ENCODE peak calls at places on chromosomes 12 and 14, in seven cellular contexts. J is HCT116, N is HepG2, E is breast epithelium, M is GM23338, Z is PC-3, F is RWPE2. V is an unnamed sample.

GRCh38 chr12:1918875-1919236 is 404 bp upstream of the CACNA2D4 start:
- DNase-seq in N (no peak), E (no peak), M (no peak), F (no peak), J (no peak), Z (no peak), V (no peak)

GRCh38 chr14:101215936-101216335 is 312.4 kb upstream of the RTL1 start:
- DNase-seq in E (peak; percentile 20), N (no peak), Z (no peak), F (no peak), M (no peak), J (no peak), V (no peak)

GRCh38 chr14:71497645-71498086 is 434.6 kb upstream of the RGS6 start:
- DNase-seq in M (no peak), J (no peak), E (no peak), Z (peak; percentile 56), F (no peak), N (no peak), V (peak; percentile 65)

GRCh38 chr14:106417224-106418049 is 891.1 kb downstream of the TMEM121 start:
- DNase-seq in F (peak; percentile 61), E (no peak), M (peak; percentile 74), N (peak; percentile 41), Z (no peak), J (peak; percentile 3), V (no peak)

GRCh38 chr12:6326316-6326959 is 15.4 kb downstream of the TNFRSF1A start:
- DNase-seq in J (no peak), E (no peak), F (no peak), Z (no peak), N (peak; percentile 65), M (peak; percentile 86), V (no peak)

GRCh38 chr12:110639336-110640178 is 25.6 kb downstream of the TCTN1 start:
- DNase-seq in E (no peak), N (no peak), F (no peak), Z (peak; percentile 56), J (no peak), M (no peak), V (peak; percentile 44)

GRCh38 chr12:50201987-50202521 is 34.9 kb upstream of the CERS5 start:
- DNase-seq in M (peak; percentile 74), N (no peak), Z (peak; percentile 97), J (peak; percentile 81), E (no peak), F (peak; percentile 90), V (peak; percentile 91)

GRCh38 chr12:13074396-13075113 is 28.9 kb downstream of the GSG1 start:
- DNase-seq in E (no peak), N (no peak), F (no peak), Z (no peak), M (no peak), J (no peak), V (no peak)

GRCh38 chr12:29640589-29641345 is 143.0 kb downstream of the TMTC1 start:
- DNase-seq in J (peak; percentile 18), M (peak; percentile 19), F (no peak), Z (peak; percentile 74), N (peak; percentile 63), E (no peak), V (no peak)

GRCh38 chr14:53879747-53880146 is 76.9 kb downstream of the BMP4 start:
- DNase-seq in F (no peak), E (no peak), M (no peak), J (no peak), Z (no peak), N (no peak), V (no peak)

GRCh38 chr14:71449316-71450055 is 482.7 kb upstream of the RGS6 start:
- DNase-seq in E (no peak), J (no peak), F (no peak), Z (peak; percentile 79), N (no peak), M (no peak), V (peak; percentile 39)

GRCh38 chr12:46363582-46364299 is 8.8 kb downstream of the SLC38A2 start:
- DNase-seq in E (no peak), J (no peak), M (no peak), F (no peak), Z (no peak), N (no peak), V (no peak)

DNA sequence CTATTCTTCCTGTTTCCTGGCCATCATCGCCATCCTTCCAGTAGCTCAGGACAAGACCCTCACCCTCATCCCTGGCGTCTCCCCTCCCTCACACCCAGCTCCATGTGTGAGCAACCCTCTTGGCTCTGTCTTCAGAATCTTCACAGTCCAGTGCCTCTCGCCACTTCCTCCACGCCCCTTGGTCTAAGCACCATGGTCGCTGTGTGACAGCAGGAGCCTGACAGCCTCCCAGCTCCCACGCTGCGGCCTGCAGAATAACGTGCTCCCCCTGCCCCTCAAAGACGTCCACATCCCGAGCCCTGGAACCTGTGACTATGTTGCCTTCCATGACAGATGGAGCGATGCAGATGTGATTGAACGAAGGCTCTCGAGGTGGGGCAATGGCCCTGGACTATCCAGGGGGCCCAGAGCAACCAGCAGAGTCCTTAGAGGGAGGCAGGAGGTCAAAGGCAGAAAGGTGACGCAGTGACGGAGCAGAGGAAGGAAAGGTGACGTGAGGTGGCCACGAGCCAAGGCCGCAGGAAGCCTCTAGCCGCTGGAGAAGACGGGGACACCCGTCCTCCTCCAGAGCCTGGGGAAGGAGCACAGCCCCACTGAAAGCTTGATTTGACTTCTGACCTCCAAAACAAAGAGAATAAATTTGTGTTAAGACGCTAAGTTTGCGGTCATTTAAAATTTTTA is 139.8 kb downstream of the CALM1 start:
- DNase-seq in E (no peak), Z (no peak), N (no peak), J (no peak), M (no peak), F (no peak), V (no peak)
- H3K27ac ChIP-seq in E (no peak overlapping the region), Z (no peak overlapping the region), N (no peak overlapping the region), J (no peak overlapping the region), M (no peak overlapping the region), F (no peak overlapping the region), V (no peak overlapping the region)

GRCh38 chr12:54246011-54246641 is 33.8 kb downstream of the CBX5 start:
- DNase-seq in M (no peak), Z (no peak), F (no peak), J (no peak), N (no peak), E (no peak), V (no peak)

GRCh38 chr12:54257332-54257731 is 22.6 kb downstream of the CBX5 start:
- DNase-seq in M (no peak), N (no peak), F (no peak), Z (no peak), J (no peak), E (no peak), V (no peak)

GRCh38 chr12:54249489-54249888 is 30.4 kb downstream of the CBX5 start:
- DNase-seq in E (no peak), J (no peak), M (no peak), N (no peak), F (no peak), Z (no peak), V (no peak)

GRCh38 chr12:54253240-54253639 is 26.7 kb downstream of the CBX5 start:
- DNase-seq in Z (no peak), M (no peak), J (no peak), E (no peak), F (no peak), N (no peak), V (no peak)

GRCh38 chr12:54251667-54252284 is 28.1 kb downstream of the CBX5 start:
- DNase-seq in N (peak; percentile 38), E (no peak), Z (peak; percentile 65), M (peak; percentile 79), J (peak; percentile 37), F (no peak), V (no peak)
- TF ChIP-seq CTCF in N (peak; percentile 59), E (no peak), Z (peak; percentile 71), M (peak; percentile 71), J (peak; percentile 64), F (peak; percentile 83), V (peak; percentile 86)

GRCh38 chr12:25990495-25990894 is 32.0 kb downstream of the RASSF8 start:
- DNase-seq in J (no peak), M (no peak), N (no peak), Z (no peak), F (no peak), E (no peak), V (no peak)
- H3K27ac ChIP-seq in J (no peak overlapping the region), M (no peak overlapping the region), N (no peak overlapping the region), Z (no peak overlapping the region), F (no peak overlapping the region), E (no peak overlapping the region), V (no peak overlapping the region)

GRCh38 chr12:108337235-108338223 is 1.6 kb downstream of the CMKLR1 start:
- DNase-seq in M (peak; percentile 74), N (peak; percentile 26), Z (peak; percentile 56), F (peak; percentile 21), J (peak; percentile 21), E (no peak), V (no peak)
- TF ChIP-seq CTCF in M (peak; percentile 63), N (peak; percentile 38), Z (peak; percentile 81), F (peak; percentile 42), J (peak; percentile 69), E (no peak), V (peak; percentile 56)

GRCh38 chr12:48151103-48151771 is 6.1 kb downstream of the ASB8 start:
- DNase-seq in J (no peak), Z (no peak), M (no peak), F (no peak), E (no peak), N (no peak), V (no peak)
- H3K27ac ChIP-seq in J (no peak overlapping the region), Z (no peak overlapping the region), M (no peak overlapping the region), F (no peak overlapping the region), E (no peak overlapping the region), N (no peak overlapping the region), V (no peak overlapping the region)

GRCh38 chr12:48980953-48981756 is 3.0 kb downstream of the WNT1 start:
- DNase-seq in Z (no peak), J (no peak), E (no peak), F (peak; percentile 63), N (no peak), M (peak; percentile 67), V (no peak)
- TF ChIP-seq CTCF in Z (peak; percentile 18), J (no peak), E (no peak), F (peak; percentile 2), N (peak; percentile 2), M (peak; percentile 49), V (peak; percentile 0)

DNA sequence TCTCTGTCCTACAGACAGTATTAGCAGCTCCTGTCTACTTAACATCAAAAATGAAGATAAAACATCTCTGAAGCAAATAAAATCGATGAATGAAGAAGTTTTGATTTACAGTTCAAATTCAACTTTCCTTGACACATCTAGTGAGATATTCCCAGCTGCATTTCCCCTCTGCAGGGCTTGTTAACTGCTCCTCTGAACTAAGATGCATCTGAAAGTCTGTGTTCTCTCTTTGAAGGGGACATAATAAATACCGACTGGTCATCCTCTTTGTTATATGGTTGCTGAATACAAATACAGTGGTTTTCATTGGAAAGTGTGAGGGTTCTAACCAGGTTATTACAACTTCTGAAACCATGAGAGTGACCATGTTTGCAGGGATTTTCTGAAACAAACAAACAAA is 266.4 kb upstream of the SLC16A7 start:
- DNase-seq in N (no peak), Z (no peak), F (no peak), E (no peak), M (no peak), J (no peak), V (no peak)
- H3K27ac ChIP-seq in N (no peak overlapping the region), Z (no peak overlapping the region), F (no peak overlapping the region), E (no peak overlapping the region), M (peak overlapping the region; percentile 93), J (no peak overlapping the region), V (no peak overlapping the region)

V was measured in foreskin keratinocyte.